ENCODE peak calls at places on chromosomes 1 and 21, in six cellular contexts. One of them, this sample, is unnamed.

GRCh38 chr1:86913399-86913895 is 479 bp downstream of the SELENOF start:
- DNase-seq in uterus: no peak
- DNase-seq in tibial nerve: peak
- DNase-seq in Peyer's patch: peak
- DNase-seq in coronary artery: no peak
- DNase-seq in gastrocnemius medialis: peak
- DNase-seq in this sample: no peak

GRCh38 chr1:55071477-55071876 is 32.1 kb downstream of the PCSK9 start:
- DNase-seq in uterus: no peak
- DNase-seq in tibial nerve: no peak
- DNase-seq in Peyer's patch: no peak
- DNase-seq in coronary artery: no peak
- DNase-seq in gastrocnemius medialis: no peak
- DNase-seq in this sample: no peak

GRCh38 chr1:51622455-51622913 is 5.6 kb downstream of the OSBPL9 start:
- DNase-seq in uterus: peak
- DNase-seq in tibial nerve: peak
- DNase-seq in Peyer's patch: peak
- DNase-seq in coronary artery: peak
- DNase-seq in gastrocnemius medialis: peak
- DNase-seq in this sample: no peak

GRCh38 chr21:43196789-43197188 is 28.0 kb downstream of the CRYAA start:
- DNase-seq in uterus: no peak
- DNase-seq in tibial nerve: peak
- DNase-seq in Peyer's patch: peak
- DNase-seq in coronary artery: peak
- DNase-seq in gastrocnemius medialis: peak
- DNase-seq in this sample: no peak

GRCh38 chr1:43452789-43453441 is 816 bp downstream of the HYI start:
- DNase-seq in uterus: peak
- DNase-seq in tibial nerve: peak
- DNase-seq in Peyer's patch: no peak
- DNase-seq in coronary artery: peak
- DNase-seq in gastrocnemius medialis: no peak
- DNase-seq in this sample: peak

GRCh38 chr1:5876251-5876650 is 116.0 kb downstream of the NPHP4 start:
- DNase-seq in uterus: no peak
- DNase-seq in tibial nerve: no peak
- DNase-seq in Peyer's patch: no peak
- DNase-seq in coronary artery: no peak
- DNase-seq in gastrocnemius medialis: no peak
- DNase-seq in this sample: no peak

GRCh38 chr1:235946570-235946981 is 79.9 kb upstream of the LYST start:
- DNase-seq in uterus: no peak
- DNase-seq in tibial nerve: no peak
- DNase-seq in Peyer's patch: no peak
- DNase-seq in coronary artery: no peak
- DNase-seq in gastrocnemius medialis: no peak
- DNase-seq in this sample: no peak

GRCh38 chr1:70140894-70141293 is 64.5 kb downstream of the LRRC40 start:
- DNase-seq in uterus: no peak
- DNase-seq in tibial nerve: no peak
- DNase-seq in Peyer's patch: no peak
- DNase-seq in coronary artery: no peak
- DNase-seq in gastrocnemius medialis: no peak
- DNase-seq in this sample: no peak

GRCh38 chr1:154863702-154864174 is 6.3 kb downstream of the KCNN3 start:
- DNase-seq in uterus: no peak
- DNase-seq in tibial nerve: no peak
- DNase-seq in Peyer's patch: peak
- DNase-seq in coronary artery: no peak
- DNase-seq in gastrocnemius medialis: peak
- DNase-seq in this sample: no peak

GRCh38 chr1:203128691-203129500 is 1.4 kb downstream of the ADORA1 start:
- DNase-seq in uterus: no peak
- DNase-seq in tibial nerve: no peak
- DNase-seq in Peyer's patch: peak
- DNase-seq in coronary artery: peak
- DNase-seq in gastrocnemius medialis: no peak
- DNase-seq in this sample: peak

GRCh38 chr1:18807334-18808063 is 52.0 kb downstream of the TAS1R2 start:
- DNase-seq in uterus: no peak
- DNase-seq in tibial nerve: no peak
- DNase-seq in Peyer's patch: no peak
- DNase-seq in coronary artery: no peak
- DNase-seq in gastrocnemius medialis: no peak
- DNase-seq in this sample: no peak

GRCh38 chr1:87730274-87731222 is 401.9 kb downstream of the LMO4 start:
- DNase-seq in uterus: no peak
- DNase-seq in tibial nerve: no peak
- DNase-seq in Peyer's patch: no peak
- DNase-seq in coronary artery: no peak
- DNase-seq in gastrocnemius medialis: no peak
- DNase-seq in this sample: no peak

GRCh38 chr1:145716641-145717061 is 2.6 kb upstream of the CD160 start:
- DNase-seq in uterus: no peak
- DNase-seq in tibial nerve: no peak
- DNase-seq in Peyer's patch: peak
- DNase-seq in coronary artery: no peak
- DNase-seq in gastrocnemius medialis: no peak
- DNase-seq in this sample: no peak

GRCh38 chr1:1554926-1555915 is 14.8 kb upstream of the TMEM240 start:
- DNase-seq in uterus: no peak
- DNase-seq in tibial nerve: no peak
- DNase-seq in Peyer's patch: no peak
- DNase-seq in coronary artery: no peak
- DNase-seq in gastrocnemius medialis: peak
- DNase-seq in this sample: no peak

GRCh38 chr1:188668083-188668482 is 1809.6 kb downstream of the BRINP3 start:
- DNase-seq in uterus: no peak
- DNase-seq in tibial nerve: no peak
- DNase-seq in Peyer's patch: no peak
- DNase-seq in coronary artery: no peak
- DNase-seq in gastrocnemius medialis: no peak
- DNase-seq in this sample: no peak

GRCh38 chr1:8870605-8871538 is 7.6 kb downstream of the ENO1 start:
- DNase-seq in uterus: no peak
- DNase-seq in tibial nerve: no peak
- DNase-seq in Peyer's patch: peak
- DNase-seq in coronary artery: no peak
- DNase-seq in gastrocnemius medialis: no peak
- DNase-seq in this sample: no peak

GRCh38 chr1:212062832-212063438 is 27.4 kb downstream of the DTL start:
- DNase-seq in uterus: no peak
- DNase-seq in tibial nerve: no peak
- DNase-seq in Peyer's patch: no peak
- DNase-seq in coronary artery: no peak
- DNase-seq in gastrocnemius medialis: no peak
- DNase-seq in this sample: no peak

GRCh38 chr1:209589440-209589839 is 5.9 kb downstream of the CAMK1G start:
- DNase-seq in uterus: no peak
- DNase-seq in tibial nerve: no peak
- DNase-seq in Peyer's patch: no peak
- DNase-seq in coronary artery: no peak
- DNase-seq in gastrocnemius medialis: no peak
- DNase-seq in this sample: no peak

GRCh38 chr21:36134820-36135390 is at the start of gene CBR3:
- DNase-seq in uterus: peak
- DNase-seq in tibial nerve: peak
- DNase-seq in Peyer's patch: peak
- DNase-seq in coronary artery: peak
- DNase-seq in gastrocnemius medialis: no peak
- DNase-seq in this sample: peak

GRCh38 chr1:194155962-194156361 is 969.5 kb upstream of the B3GALT2 start:
- DNase-seq in uterus: no peak
- DNase-seq in tibial nerve: no peak
- DNase-seq in Peyer's patch: no peak
- DNase-seq in coronary artery: no peak
- DNase-seq in gastrocnemius medialis: no peak
- DNase-seq in this sample: no peak

GRCh38 chr1:96510911-96511310 is 210.7 kb upstream of the PTBP2 start:
- DNase-seq in uterus: no peak
- DNase-seq in tibial nerve: no peak
- DNase-seq in Peyer's patch: no peak
- DNase-seq in coronary artery: no peak
- DNase-seq in gastrocnemius medialis: no peak
- DNase-seq in this sample: no peak

DNA sequence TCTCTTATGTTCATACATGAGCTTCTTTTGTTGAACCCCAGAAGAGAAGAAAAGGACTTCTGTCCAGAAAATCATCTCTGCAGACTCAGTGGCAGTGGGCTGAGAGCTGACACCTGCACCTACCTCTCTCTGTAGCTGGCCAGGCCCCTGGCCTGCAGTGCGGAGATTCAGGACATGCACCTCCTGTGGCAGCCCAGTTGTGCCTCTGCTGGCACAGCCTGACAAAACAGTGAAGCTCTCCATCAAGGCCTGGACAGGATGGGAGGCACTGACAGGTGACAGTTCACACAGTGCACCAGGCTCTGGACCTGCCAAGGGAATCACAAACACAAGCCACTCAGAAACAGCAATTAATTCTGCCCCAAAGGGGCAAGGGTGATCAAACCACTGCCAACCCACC is 88.8 kb downstream of the TGFBR3 start:
- DNase-seq in uterus: no peak
- DNase-seq in tibial nerve: no peak
- DNase-seq in Peyer's patch: no peak
- DNase-seq in coronary artery: no peak
- DNase-seq in gastrocnemius medialis: no peak
- DNase-seq in this sample: no peak
- H3K27ac ChIP-seq in uterus: peak
- H3K27ac ChIP-seq in tibial nerve: no peak
- H3K27ac ChIP-seq in Peyer's patch: no peak
- H3K27ac ChIP-seq in coronary artery: peak
- H3K27ac ChIP-seq in gastrocnemius medialis: no peak
- H3K27ac ChIP-seq in this sample: no peak

GRCh38 chr1:162823231-162823630 is 32.7 kb downstream of the HSD17B7 start:
- DNase-seq in uterus: no peak
- DNase-seq in tibial nerve: no peak
- DNase-seq in Peyer's patch: no peak
- DNase-seq in coronary artery: no peak
- DNase-seq in gastrocnemius medialis: no peak
- DNase-seq in this sample: no peak
- H3K27ac ChIP-seq in uterus: no peak
- H3K27ac ChIP-seq in tibial nerve: no peak
- H3K27ac ChIP-seq in Peyer's patch: no peak
- H3K27ac ChIP-seq in coronary artery: no peak
- H3K27ac ChIP-seq in gastrocnemius medialis: no peak
- H3K27ac ChIP-seq in this sample: no peak

DNA sequence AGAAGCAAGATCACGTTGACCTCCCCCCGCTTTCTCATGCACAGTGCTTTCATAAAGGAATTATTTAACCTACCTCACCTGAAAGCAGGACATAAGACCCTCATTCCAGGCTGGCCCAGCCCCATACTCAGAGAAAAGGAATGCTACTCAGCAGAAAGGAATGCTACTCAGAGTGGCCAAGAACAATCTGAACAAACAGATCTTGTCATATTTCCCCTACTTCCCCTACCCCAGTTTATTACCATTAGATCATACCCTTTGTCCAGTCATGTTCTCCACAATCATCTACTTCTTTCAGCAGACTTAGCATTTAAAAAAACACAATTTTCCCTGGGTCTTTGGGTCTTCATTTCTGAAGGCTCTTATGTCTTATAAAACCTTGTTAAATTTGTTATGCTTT is 89.8 kb downstream of the SLC16A1 start:
- DNase-seq in uterus: no peak
- DNase-seq in tibial nerve: no peak
- DNase-seq in Peyer's patch: no peak
- DNase-seq in coronary artery: no peak
- DNase-seq in gastrocnemius medialis: no peak
- DNase-seq in this sample: peak
- H3K27ac ChIP-seq in uterus: no peak
- H3K27ac ChIP-seq in tibial nerve: no peak
- H3K27ac ChIP-seq in Peyer's patch: no peak
- H3K27ac ChIP-seq in coronary artery: no peak
- H3K27ac ChIP-seq in gastrocnemius medialis: no peak
- H3K27ac ChIP-seq in this sample: no peak

GRCh38 chr21:41726630-41726969 is 40.3 kb downstream of the RIPK4 start:
- DNase-seq in uterus: no peak
- DNase-seq in tibial nerve: no peak
- DNase-seq in Peyer's patch: no peak
- DNase-seq in coronary artery: no peak
- DNase-seq in gastrocnemius medialis: no peak
- DNase-seq in this sample: no peak
- H3K27ac ChIP-seq in uterus: no peak
- H3K27ac ChIP-seq in tibial nerve: no peak
- H3K27ac ChIP-seq in Peyer's patch: no peak
- H3K27ac ChIP-seq in coronary artery: peak
- H3K27ac ChIP-seq in gastrocnemius medialis: no peak
- H3K27ac ChIP-seq in this sample: peak

GRCh38 chr1:11804666-11805453 is 904 bp downstream of the MTHFR start:
- DNase-seq in uterus: peak
- DNase-seq in tibial nerve: peak
- DNase-seq in Peyer's patch: peak
- DNase-seq in coronary artery: no peak
- DNase-seq in gastrocnemius medialis: no peak
- DNase-seq in this sample: no peak

GRCh38 chr1:11805454-11806306 is at the start of the genes CLCN6 and MTHFR:
- DNase-seq in uterus: peak
- DNase-seq in tibial nerve: peak
- DNase-seq in Peyer's patch: peak
- DNase-seq in coronary artery: peak
- DNase-seq in gastrocnemius medialis: peak
- DNase-seq in this sample: peak

GRCh38 chr1:11802973-11803885 is 2.5 kb downstream of the MTHFR start:
- DNase-seq in uterus: peak
- DNase-seq in tibial nerve: peak
- DNase-seq in Peyer's patch: peak
- DNase-seq in coronary artery: peak
- DNase-seq in gastrocnemius medialis: peak
- DNase-seq in this sample: peak

GRCh38 chr1:11807087-11807486 is 1.1 kb downstream of the CLCN6 start:
- DNase-seq in uterus: no peak
- DNase-seq in tibial nerve: no peak
- DNase-seq in Peyer's patch: no peak
- DNase-seq in coronary artery: no peak
- DNase-seq in gastrocnemius medialis: no peak
- DNase-seq in this sample: no peak

DNA sequence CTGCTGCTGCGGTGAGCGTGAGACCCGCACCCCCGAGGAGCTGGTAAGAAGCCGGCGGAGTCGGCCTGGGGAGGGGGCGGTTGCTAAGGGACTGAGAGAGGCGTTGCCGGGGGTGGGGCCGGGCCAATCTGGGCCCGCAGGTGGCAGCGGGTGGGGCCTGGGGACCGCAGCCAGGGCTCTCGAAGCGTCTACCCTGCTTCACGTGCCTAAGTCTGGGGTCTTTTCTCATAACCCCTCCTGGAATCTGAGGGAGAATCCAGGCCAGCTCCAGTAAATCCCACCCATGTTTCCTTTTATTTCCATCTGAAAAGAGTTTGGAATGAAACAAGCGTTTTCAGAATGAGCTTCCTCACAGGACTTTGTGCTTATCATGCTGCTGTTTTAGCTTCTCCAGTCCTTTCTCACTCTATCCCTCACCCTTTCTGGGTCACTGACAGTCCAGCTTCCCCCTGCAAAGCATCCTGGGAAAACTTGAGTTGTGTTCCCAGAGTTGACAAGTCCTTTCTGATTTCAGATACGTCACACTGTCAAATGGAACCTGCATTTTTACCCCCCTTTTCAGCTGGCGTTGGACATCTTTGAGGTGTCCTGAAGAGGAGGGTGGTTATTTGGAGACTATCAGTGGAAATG is 431 bp downstream of the CLCN6 start:
- DNase-seq in uterus: no peak
- DNase-seq in tibial nerve: no peak
- DNase-seq in Peyer's patch: no peak
- DNase-seq in coronary artery: peak
- DNase-seq in gastrocnemius medialis: no peak
- DNase-seq in this sample: no peak
- H3K27ac ChIP-seq in uterus: peak
- H3K27ac ChIP-seq in tibial nerve: peak
- H3K27ac ChIP-seq in Peyer's patch: peak
- H3K27ac ChIP-seq in coronary artery: peak
- H3K27ac ChIP-seq in gastrocnemius medialis: peak
- H3K27ac ChIP-seq in this sample: peak